ENCODE peak calls at places on chromosomes 1 and 21, in seven cellular contexts. O is transverse colon, W is ovary, A is H1, G is K562, P is GM12878, X is sigmoid colon. V is an unnamed sample.

GRCh38 chr1:90023691-90024090 is 28.8 kb downstream of the ZNF326 start:
- DNase-seq in O (no peak), W (no peak), A (no peak), G (no peak), P (no peak), X (no peak), V (no peak)

GRCh38 chr1:23021834-23022233 is 2.6 kb downstream of the KDM1A start:
- DNase-seq in O (no peak), W (no peak), A (no peak), G (no peak), P (no peak), X (no peak), V (no peak)

GRCh38 chr1:211236633-211237321 is 22.4 kb upstream of the RCOR3 start:
- DNase-seq in O (no peak), W (no peak), A (no peak), G (no peak), P (no peak), X (no peak), V (no peak)

GRCh38 chr1:63014267-63014666 is 230.3 kb downstream of the ATG4C start:
- DNase-seq in O (no peak), W (no peak), A (no peak), G (no peak), P (no peak), X (no peak), V (no peak)

GRCh38 chr1:186327331-186327730 is 47.7 kb downstream of the TPR start:
- DNase-seq in O (no peak), W (no peak), A (no peak), G (no peak), P (no peak), X (no peak), V (no peak)

GRCh38 chr1:234957330-234958065 is 171.1 kb downstream of the TOMM20 start:
- DNase-seq in O (peak; percentile 73), W (peak; percentile 56), A (peak; percentile 51), G (peak; percentile 91), P (no peak), X (no peak), V (no peak)

GRCh38 chr1:213675043-213675442 is 312.7 kb upstream of the PROX1 start:
- DNase-seq in O (no peak), W (no peak), A (no peak), G (no peak), P (no peak), X (no peak), V (no peak)

GRCh38 chr1:105210747-105211146 is 1461.0 kb downstream of the AMY1C start:
- DNase-seq in O (no peak), W (no peak), A (no peak), G (no peak), P (no peak), X (no peak), V (no peak)

GRCh38 chr21:33940846-33941245 is 25.2 kb upstream of the ATP5PO start:
- DNase-seq in O (no peak), W (no peak), A (no peak), G (peak; percentile 4), P (no peak), X (no peak), V (no peak)

GRCh38 chr1:94805912-94806311 is 14.2 kb upstream of the SLC44A3 start:
- DNase-seq in O (peak; percentile 55), W (peak; percentile 68), A (no peak), G (peak; percentile 50), P (no peak), X (no peak), V (peak; percentile 66)

GRCh38 chr21:43989401-43989800 is 22.7 kb upstream of the TRAPPC10 start:
- DNase-seq in O (no peak), W (no peak), A (no peak), G (no peak), P (no peak), X (no peak), V (no peak)

GRCh38 chr1:40750326-40750975 is 33.1 kb upstream of the KCNQ4 start:
- DNase-seq in O (no peak), W (no peak), A (no peak), G (no peak), P (no peak), X (no peak), V (no peak)

GRCh38 chr1:234608720-234609527 is 1.1 kb downstream of the IRF2BP2 start:
- DNase-seq in O (peak; percentile 50), W (peak; percentile 60), A (no peak), G (peak; percentile 32), P (no peak), X (peak; percentile 76), V (no peak)

GRCh38 chr1:201828820-201829774 is at the start of gene IPO9:
- DNase-seq in O (peak; percentile 97), W (peak; percentile 95), A (peak; percentile 82), G (peak; percentile 99), P (peak; percentile 76), X (peak; percentile 96), V (peak; percentile 97)

GRCh38 chr1:179231923-179232322 is 2.4 kb upstream of the ABL2 start:
- DNase-seq in O (no peak), W (no peak), A (no peak), G (peak; percentile 48), P (no peak), X (no peak), V (no peak)

GRCh38 chr21:25709684-25710265 is 24.9 kb downstream of the ATP5PF start:
- DNase-seq in O (no peak), W (no peak), A (peak; percentile 3), G (no peak), P (no peak), X (no peak), V (no peak)

GRCh38 chr1:246219508-246220030 is 287.5 kb downstream of the SMYD3 start:
- DNase-seq in O (no peak), W (no peak), A (no peak), G (no peak), P (no peak), X (no peak), V (no peak)

GRCh38 chr1:235290740-235291502 is 37.1 kb downstream of the ARID4B start:
- DNase-seq in O (no peak), W (no peak), A (no peak), G (no peak), P (no peak), X (no peak), V (no peak)

GRCh38 chr1:27133990-27134389 is 20.9 kb downstream of the SLC9A1 start:
- DNase-seq in O (no peak), W (no peak), A (no peak), G (no peak), P (peak; percentile 39), X (no peak), V (no peak)

GRCh38 chr1:31639543-31639942 is 5.1 kb downstream of the PEF1 start:
- DNase-seq in O (no peak), W (no peak), A (no peak), G (no peak), P (no peak), X (no peak), V (no peak)

GRCh38 chr1:214808845-214809460 is 206.0 kb downstream of the CENPF start:
- DNase-seq in O (no peak), W (no peak), A (no peak), G (no peak), P (no peak), X (no peak), V (no peak)

DNA sequence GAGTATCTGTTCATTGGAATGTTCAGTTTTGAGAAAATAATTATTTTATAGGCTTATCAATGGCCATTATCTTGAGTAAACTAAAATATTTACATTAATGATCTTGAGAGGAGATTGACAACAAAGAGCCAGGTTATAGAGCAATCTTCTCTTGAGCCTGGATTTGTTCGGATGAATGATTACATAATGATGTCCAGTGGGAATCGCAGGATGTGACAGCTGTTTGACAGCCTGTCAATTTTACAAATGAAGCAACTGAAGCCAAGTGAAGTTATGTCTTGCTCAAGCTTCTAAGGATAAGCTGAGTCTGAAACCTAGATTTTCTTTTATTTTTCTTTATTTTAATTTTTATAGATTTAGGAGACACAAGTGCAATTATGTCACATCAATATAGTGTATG is 52.1 kb upstream of the BACH1 start:
- DNase-seq in O (no peak), W (no peak), A (no peak), G (no peak), P (no peak), X (no peak), V (no peak)
- TF ChIP-seq EP300 in O (no peak), W (no peak), A (no peak), G (no peak), P (no peak), X (no peak), V (no peak)

DNA sequence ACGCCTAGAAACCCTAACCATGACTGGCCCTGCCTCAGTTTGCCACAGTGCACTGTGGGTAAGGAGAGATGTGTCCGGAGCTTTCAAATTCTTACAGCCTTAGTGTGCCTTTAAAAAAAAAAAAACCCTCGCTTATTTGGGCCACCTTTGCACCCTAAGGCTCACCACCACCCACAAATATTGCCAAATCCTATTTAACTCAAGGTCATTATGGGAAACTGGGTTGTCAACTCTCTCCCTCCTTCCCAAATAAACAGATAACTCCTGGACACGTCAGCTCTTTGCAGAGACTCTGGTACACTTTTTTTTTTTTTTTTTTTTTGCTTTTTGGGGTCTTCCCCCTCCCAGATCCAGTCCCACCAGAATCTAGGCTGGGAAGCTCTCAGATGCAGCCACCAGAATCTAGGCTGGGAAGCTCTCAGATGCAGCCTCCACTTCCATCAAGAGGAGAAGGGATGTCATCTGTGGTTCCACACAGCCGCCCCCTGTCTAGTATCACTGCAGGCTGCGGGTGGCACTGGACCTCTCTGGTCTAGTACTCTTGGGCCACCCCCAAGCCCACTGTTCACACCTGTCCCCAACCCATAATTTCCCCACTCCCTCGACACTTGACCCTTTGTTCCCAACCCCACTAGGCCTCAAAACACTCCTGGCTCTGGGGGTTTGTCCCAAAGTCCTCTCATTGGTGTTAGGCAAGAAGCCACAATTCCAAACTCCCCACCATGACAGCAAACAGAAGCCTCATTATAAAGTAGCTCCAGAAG is 3.4 kb downstream of the DHRS3 start:
- DNase-seq in O (no peak), W (peak; percentile 32), A (no peak), G (no peak), P (no peak), X (no peak), V (no peak)
- TF ChIP-seq POLR2A in O (no peak), W (no peak), A (no peak), G (no peak), P (no peak), X (no peak), V (no peak)

GRCh38 chr1:36614571-36614970 is 131.9 kb upstream of the CSF3R start:
- DNase-seq in O (no peak), W (no peak), A (no peak), G (no peak), P (no peak), X (no peak), V (no peak)
- H3K27me3 ChIP-seq in O (no peaks in the 10 kb centered on the region), W (no peaks in the 10 kb centered on the region), A (no peaks in the 10 kb centered on the region), G (peaks cover 17% of the 10 kb centered on the region), P (no peaks in the 10 kb centered on the region), X (peaks cover 22% of the 10 kb centered on the region), V (no peaks in the 10 kb centered on the region)

DNA sequence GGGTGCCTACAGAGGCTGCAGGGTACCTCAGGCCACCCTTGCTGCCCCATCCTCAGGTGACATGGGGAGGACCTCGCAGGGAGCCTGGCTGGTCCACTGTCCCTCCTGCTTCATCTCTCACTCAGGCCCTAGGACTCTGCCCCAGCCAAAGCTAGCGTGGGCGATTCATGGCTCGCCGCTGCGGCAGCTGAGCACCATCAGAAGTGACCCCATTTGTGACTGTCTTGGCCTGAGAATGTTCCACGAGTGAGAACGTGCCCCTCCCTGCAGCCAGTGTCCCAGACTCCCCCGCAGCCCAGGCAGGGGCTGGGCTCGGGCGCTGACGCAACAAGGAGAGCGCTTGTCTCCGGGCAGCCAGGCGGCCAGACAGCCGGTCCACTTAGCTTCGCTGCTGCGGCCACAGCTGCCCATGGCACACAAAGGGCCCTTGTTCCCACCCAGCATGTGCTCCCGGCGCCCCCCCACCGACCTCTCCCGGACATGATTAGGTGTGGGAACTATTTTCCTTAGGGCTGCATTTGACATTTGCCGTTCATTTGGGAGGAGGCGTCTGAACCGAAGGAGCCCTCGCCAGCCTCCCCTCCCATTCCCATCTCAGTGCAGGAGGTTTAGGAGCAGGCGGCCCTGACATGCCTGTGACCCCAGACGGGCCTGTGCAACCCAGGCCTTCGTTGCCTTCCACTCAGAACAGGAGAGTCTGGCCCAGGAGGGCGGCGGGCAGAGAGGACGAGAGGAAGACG is 19.3 kb upstream of the POFUT2 start:
- DNase-seq in O (peak; percentile 62), W (peak; percentile 95), A (no peak), G (peak; percentile 52), P (no peak), X (peak; percentile 96), V (peak; percentile 76)
- TF ChIP-seq EP300 in O (peak; percentile 84), W (peak; percentile 96), A (no peak), G (no peak), P (no peak), X (peak; percentile 90), V (peak; percentile 94)